ENCODE peak calls at places on chromosomes 3 and 15, in four cellular contexts. B is brain microvascular endothelial cell, R is Caco-2, L is ovary. E is an unnamed sample.

GRCh38 chr15:46815765-46816164 is 901.5 kb upstream of the SEMA6D start:
- DNase-seq in B (no peak), L (no peak), R (no peak), E (no peak)

GRCh38 chr15:90708516-90708915 is 8.6 kb upstream of the BLM start:
- DNase-seq in R (peak; percentile 53), L (no peak), B (no peak), E (no peak)

GRCh38 chr15:90221251-90221900 is 12.4 kb downstream of the CIB1 start:
- DNase-seq in L (peak; percentile 82), B (peak; percentile 71), R (peak; percentile 74), E (peak; percentile 80)

GRCh38 chr3:39141211-39141995 is 12.0 kb downstream of the CSRNP1 start:
- DNase-seq in B (no peak), L (peak; percentile 62), R (no peak), E (no peak)

GRCh38 chr15:71515375-71516186 is 294.8 kb upstream of the NR2E3 start:
- DNase-seq in L (no peak), R (peak; percentile 70), B (no peak), E (no peak)

GRCh38 chr3:108090701-108091497 is at the start of gene CD47:
- DNase-seq in L (peak; percentile 92), R (peak; percentile 83), B (peak; percentile 81), E (peak; percentile 87)

GRCh38 chr3:112365636-112366035 is 32.7 kb downstream of the CD200 start:
- DNase-seq in B (peak; percentile 29), L (no peak), R (no peak), E (no peak)

GRCh38 chr15:37397266-37398022 is 297.1 kb upstream of the MEIS2 start:
- DNase-seq in R (no peak), B (no peak), L (no peak), E (no peak)

GRCh38 chr15:42364529-42364928 is 5.2 kb downstream of the CAPN3 start:
- DNase-seq in B (no peak), R (no peak), L (peak; percentile 39), E (no peak)

GRCh38 chr3:128269131-128269775 is 116.0 kb downstream of the EEFSEC start:
- DNase-seq in R (no peak), B (no peak), L (no peak), E (no peak)

GRCh38 chr3:13073042-13073906 is at the start of gene IQSEC1:
- DNase-seq in R (no peak), L (peak; percentile 23), B (no peak), E (no peak)

GRCh38 chr3:54999159-54999558 is 71.3 kb upstream of the LRTM1 start:
- DNase-seq in B (peak; percentile 88), R (no peak), L (no peak), E (no peak)

GRCh38 chr3:111040959-111041358 is 30.7 kb upstream of the NECTIN3 start:
- DNase-seq in B (no peak), L (no peak), R (no peak), E (no peak)

DNA sequence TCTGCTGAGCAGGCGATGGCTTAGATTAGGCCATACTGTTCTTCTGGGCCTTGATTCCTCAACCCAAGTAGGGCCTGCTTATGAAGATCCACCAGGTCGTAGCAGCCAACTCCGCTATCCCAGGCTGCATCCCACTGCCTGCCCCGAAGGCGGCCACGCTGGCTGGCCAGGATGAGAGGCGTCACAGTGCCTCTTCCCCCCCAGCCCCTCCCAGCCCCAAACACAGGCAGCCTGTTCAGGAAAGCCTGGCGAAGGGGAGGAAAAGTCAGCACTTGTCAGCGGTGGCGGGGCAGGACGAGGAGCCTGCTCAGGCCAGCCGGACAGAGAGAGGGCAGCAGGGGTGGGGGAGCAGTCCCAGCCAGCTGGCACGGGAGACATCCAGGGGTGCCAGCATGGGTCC is 11.2 kb downstream of the PTH1R start:
- DNase-seq in L (no peak), B (no peak), R (no peak), E (no peak)
- H3K27me3 ChIP-seq in L (no peaks in the 10 kb centered on the region), B (peaks cover 24% of the 10 kb centered on the region), R (no peaks in the 10 kb centered on the region), E (no peaks in the 10 kb centered on the region)

DNA sequence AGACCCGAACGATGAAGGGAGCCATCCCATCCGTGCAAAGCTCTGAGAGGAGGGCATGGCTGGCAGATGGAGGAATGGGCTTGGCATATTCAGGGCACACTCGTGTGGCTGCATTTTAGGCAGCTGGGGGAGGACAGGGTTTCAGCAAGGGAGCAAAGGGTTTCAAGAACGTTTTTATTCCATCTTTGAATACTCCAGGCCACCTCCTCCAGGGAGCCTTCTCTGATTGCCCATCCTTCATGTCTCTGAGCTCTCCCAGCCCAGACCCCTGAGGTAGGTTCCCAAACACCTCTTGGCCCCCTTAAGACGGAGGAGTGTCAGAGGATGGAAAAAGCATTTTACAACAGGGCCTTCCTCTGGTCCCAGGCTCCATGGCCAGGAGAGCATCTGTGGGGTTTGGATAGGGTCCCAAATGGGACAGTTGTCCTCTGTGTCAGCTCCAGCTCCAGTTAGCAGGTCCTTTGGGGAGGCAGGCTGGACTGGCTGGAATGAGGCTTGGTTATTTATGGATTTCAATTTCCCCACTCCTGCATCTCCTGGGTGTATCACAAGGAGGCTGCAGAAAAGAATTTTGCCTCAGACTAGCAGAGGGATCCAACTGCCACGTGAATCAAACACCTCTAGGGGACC is 17.7 kb upstream of the SLC6A1 start:
- DNase-seq in B (no peak), R (no peak), L (no peak), E (no peak)
- H3K27me3 ChIP-seq in B (peaks cover 4% of the 10 kb centered on the region), R (no peaks in the 10 kb centered on the region), L (no peaks in the 10 kb centered on the region), E (no peaks in the 10 kb centered on the region)

GRCh38 chr15:100032358-100033080 is 299.3 kb upstream of the LYSMD4 start:
- DNase-seq in B (peak; percentile 17), L (no peak), R (no peak), E (no peak)

GRCh38 chr15:100033140-100033857 is 300.1 kb upstream of the LYSMD4 start:
- DNase-seq in L (no peak), R (no peak), B (no peak), E (no peak)

GRCh38 chr15:100034191-100034590 is 301.0 kb upstream of the LYSMD4 start:
- DNase-seq in B (no peak), L (no peak), R (no peak), E (no peak)

GRCh38 chr15:100039994-100040393 is 301.8 kb downstream of the ADAMTS17 start:
- DNase-seq in B (no peak), L (no peak), R (peak; percentile 7), E (no peak)

GRCh38 chr15:100036030-100036429 is 302.8 kb upstream of the LYSMD4 start:
- DNase-seq in B (no peak), R (no peak), L (no peak), E (no peak)
- H3K27me3 ChIP-seq in B (no peaks in the 10 kb centered on the region), R (no peaks in the 10 kb centered on the region), L (no peaks in the 10 kb centered on the region), E (no peaks in the 10 kb centered on the region)

GRCh38 chr3:184388936-184389230 is 9.0 kb downstream of the CHRD start:
- DNase-seq in R (no peak), L (no peak), B (no peak), E (no peak)
- H3K27me3 ChIP-seq in R (no peaks in the 10 kb centered on the region), L (no peaks in the 10 kb centered on the region), B (peaks cover 7% of the 10 kb centered on the region), E (no peaks in the 10 kb centered on the region)

E was measured in gastrocnemius medialis.